ENCODE peak calls at places on chromosome 15, in five cellular contexts. V is transverse colon, O is heart right ventricle, A is MM.1S, Y is fibroblast of lung. E is an unnamed sample. For H3K27me3, the result is how much of the 10 kb centered on the place peaks cover.

GRCh38 chr15:89893027-89893426 is 767 bp downstream of the AP3S2 start:
- DNase-seq in V (no peak), O (no peak), A (no peak), Y (peak), E (no peak)

GRCh38 chr15:67164401-67164791 is 90.1 kb downstream of the AAGAB start:
- DNase-seq in V (no peak), O (no peak), A (no peak), Y (no peak), E (no peak)

GRCh38 chr15:61879219-61879618 is 181.0 kb downstream of the VPS13C start:
- DNase-seq in V (peak), O (no peak), A (no peak), Y (no peak), E (no peak)

GRCh38 chr15:73150831-73151230 is 98.6 kb downstream of the NEO1 start:
- DNase-seq in V (no peak), O (no peak), A (no peak), Y (no peak), E (no peak)

GRCh38 chr15:41487376-41487775 is 6.3 kb upstream of the ITPKA start:
- DNase-seq in V (no peak), O (no peak), A (no peak), Y (no peak), E (no peak)

GRCh38 chr15:35479423-35479822 is 66.5 kb downstream of the DPH6 start:
- DNase-seq in V (no peak), O (no peak), A (no peak), Y (no peak), E (no peak)

GRCh38 chr15:86830304-86830703 is 750.6 kb downstream of the AGBL1 start:
- DNase-seq in V (no peak), O (no peak), A (no peak), Y (no peak), E (no peak)

GRCh38 chr15:99410477-99410876 is 155.3 kb upstream of the MEF2A start:
- DNase-seq in V (no peak), O (no peak), A (no peak), Y (no peak), E (no peak)

GRCh38 chr15:67885848-67886247 is 46.0 kb upstream of the RNU6-1 start:
- DNase-seq in V (no peak), O (no peak), A (no peak), Y (no peak), E (no peak)

DNA sequence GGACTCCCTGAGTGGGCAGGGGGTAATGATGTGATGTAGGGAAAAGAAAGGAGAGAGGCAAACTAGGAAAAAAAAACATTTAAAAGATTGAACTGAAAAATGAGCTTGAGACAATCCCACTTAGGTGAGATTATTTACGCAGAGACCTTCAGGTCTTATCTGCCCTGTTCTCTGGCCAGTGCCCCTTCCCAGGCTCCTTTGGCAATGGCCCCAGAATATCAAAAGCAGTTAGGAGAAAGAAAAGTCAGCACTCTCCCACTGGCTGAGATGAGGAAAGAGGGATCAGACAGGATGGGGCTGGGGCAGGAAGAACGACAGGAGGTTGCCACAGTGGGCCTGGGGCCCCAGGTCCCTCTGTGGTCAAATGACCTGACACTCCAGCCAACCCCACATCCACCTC is 105.4 kb downstream of the MEGF11 start:
- DNase-seq in V (no peak), O (no peak), A (no peak), Y (no peak), E (no peak)
- H3K27me3 ChIP-seq in V (under half), O (under half), A (under half), Y (under half), E (under half)

GRCh38 chr15:31352911-31353811 is 26.5 kb downstream of the KLF13 start:
- DNase-seq in V (peak), O (peak), A (peak), Y (peak), E (peak)

GRCh38 chr15:31350771-31351170 is 24.1 kb downstream of the KLF13 start:
- DNase-seq in V (no peak), O (no peak), A (peak), Y (no peak), E (no peak)

GRCh38 chr15:31353931-31354330 is 27.3 kb downstream of the KLF13 start:
- DNase-seq in V (no peak), O (peak), A (no peak), Y (peak), E (no peak)

GRCh38 chr15:31349233-31350141 is 22.9 kb downstream of the KLF13 start:
- DNase-seq in V (no peak), O (no peak), A (peak), Y (no peak), E (no peak)

DNA sequence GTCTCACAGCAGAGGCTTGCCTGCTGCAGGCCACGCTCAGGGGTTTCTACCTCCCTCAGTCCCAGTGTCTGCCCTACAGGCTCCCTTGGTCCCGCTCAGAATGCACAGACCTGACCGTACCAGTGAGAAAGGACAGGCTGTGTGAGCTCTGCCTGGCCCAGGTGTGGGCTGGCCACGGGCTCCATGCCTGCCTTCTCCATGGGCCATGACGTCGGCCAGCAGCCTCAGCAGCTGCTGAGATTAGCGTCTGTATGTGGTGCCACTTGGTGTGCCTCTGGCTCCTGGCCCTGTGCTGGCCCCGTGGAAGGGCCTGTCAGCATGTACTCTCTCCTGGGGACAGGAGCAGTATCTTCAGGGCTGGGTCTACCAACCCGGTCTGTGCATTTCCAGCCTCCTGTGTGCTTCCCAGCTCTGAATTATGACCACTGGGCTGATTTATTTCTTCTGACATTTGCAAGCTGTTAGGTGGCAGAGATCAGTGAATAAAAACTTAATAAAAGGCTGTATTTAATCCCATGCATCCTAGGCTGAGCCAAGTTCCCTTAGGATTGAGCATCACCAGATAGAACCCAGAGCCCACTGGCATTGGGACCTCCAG is 25.7 kb downstream of the KLF13 start:
- DNase-seq in V (peak), O (peak), A (peak), Y (no peak), E (peak)
- H3K4me3 ChIP-seq in V (peak), O (peak), A (peak), Y (no peak), E (no peak)

GRCh38 chr15:28935316-28935715 is 49.5 kb downstream of the APBA2 start:
- DNase-seq in V (no peak), O (no peak), A (no peak), Y (no peak), E (no peak)
- TF ChIP-seq CTCF in V (no peak), O (peak), A (no peak), Y (peak), E (no peak)

DNA sequence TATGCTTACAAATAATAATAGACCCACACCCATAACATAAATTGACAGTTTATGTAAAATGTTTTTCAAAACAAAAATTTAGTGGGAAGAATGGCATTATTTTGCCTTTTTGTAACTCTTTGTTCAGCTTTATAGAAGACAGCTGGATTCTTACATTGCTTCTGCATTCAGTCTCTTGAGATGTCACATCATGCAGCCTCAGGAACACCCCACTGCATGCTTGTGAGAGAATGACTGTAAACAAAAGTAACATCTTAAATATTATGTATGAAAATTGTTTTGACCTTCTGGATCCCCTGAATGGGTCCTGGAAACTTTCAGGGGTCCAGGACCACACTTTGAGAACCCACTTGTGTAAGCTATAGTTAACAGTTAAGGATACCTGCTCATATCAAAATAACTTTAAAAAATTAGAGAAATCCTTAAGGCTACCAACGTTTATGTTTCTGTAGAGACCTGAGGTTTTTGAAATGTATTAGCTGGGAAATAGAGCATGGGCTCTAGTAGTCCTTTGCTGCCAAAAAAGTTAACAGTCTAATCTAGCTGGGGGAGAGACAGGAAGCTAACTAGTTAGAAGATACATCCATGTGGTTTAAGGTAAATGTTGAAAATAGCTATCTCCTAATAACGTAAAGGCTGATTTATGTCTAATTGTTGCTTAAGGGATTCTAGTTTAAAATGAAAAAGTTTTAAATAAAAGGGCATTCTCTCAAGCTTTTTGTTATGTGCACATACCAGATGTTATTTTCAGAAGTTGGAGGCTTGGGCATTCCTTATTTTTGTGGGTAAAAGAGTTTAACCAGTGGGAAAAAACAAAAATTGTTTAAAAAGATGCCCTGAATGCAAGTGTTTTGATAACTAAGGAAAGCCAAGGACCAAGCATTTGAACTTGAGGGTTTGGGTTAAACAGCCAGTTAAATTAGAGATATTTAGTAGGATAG is 3.8 kb downstream of the USP3 start:
- DNase-seq in V (no peak), O (no peak), A (no peak), Y (no peak), E (no peak)
- H3K27me3 ChIP-seq in V (under half), O (under half), A (under half), Y (under half), E (under half)

GRCh38 chr15:50773389-50773788 is 7.9 kb upstream of the SPPL2A start:
- DNase-seq in V (no peak), O (no peak), A (no peak), Y (no peak), E (no peak)

GRCh38 chr15:50765202-50765967 is at the start of gene SPPL2A:
- DNase-seq in V (peak), O (peak), A (peak), Y (peak), E (peak)

GRCh38 chr15:50764331-50765201 is 940 bp downstream of the SPPL2A start:
- DNase-seq in V (no peak), O (no peak), A (peak), Y (peak), E (no peak)

DNA sequence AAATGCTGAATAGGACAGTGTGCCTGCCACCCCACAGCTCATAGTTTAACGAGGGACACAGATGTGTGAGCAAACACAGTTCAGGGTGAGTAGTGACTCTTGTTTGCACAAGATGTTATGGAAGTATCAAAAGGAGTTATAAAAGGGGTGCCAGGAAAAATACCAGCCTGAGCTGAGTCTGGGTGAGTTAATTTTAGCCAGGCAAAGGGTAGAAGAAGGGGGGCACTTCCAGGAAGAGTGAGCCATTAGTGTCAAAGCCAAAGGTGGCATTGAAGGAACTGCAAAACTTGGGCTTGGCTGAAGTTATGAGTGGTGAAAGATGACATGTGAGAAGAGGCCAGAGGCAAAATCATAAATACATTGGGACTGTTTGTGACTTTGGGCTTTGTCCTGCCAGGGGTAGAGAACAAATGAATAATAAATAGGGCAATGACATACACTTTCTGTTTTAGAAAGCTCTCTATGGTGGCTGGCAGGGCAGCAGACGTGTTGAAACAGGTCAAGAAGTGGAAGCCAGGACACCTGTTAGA is 1.9 kb upstream of the SPPL2A start:
- DNase-seq in V (no peak), O (no peak), A (no peak), Y (no peak), E (no peak)
- H3K4me3 ChIP-seq in V (no peak), O (peak), A (no peak), Y (no peak), E (no peak)

DNA sequence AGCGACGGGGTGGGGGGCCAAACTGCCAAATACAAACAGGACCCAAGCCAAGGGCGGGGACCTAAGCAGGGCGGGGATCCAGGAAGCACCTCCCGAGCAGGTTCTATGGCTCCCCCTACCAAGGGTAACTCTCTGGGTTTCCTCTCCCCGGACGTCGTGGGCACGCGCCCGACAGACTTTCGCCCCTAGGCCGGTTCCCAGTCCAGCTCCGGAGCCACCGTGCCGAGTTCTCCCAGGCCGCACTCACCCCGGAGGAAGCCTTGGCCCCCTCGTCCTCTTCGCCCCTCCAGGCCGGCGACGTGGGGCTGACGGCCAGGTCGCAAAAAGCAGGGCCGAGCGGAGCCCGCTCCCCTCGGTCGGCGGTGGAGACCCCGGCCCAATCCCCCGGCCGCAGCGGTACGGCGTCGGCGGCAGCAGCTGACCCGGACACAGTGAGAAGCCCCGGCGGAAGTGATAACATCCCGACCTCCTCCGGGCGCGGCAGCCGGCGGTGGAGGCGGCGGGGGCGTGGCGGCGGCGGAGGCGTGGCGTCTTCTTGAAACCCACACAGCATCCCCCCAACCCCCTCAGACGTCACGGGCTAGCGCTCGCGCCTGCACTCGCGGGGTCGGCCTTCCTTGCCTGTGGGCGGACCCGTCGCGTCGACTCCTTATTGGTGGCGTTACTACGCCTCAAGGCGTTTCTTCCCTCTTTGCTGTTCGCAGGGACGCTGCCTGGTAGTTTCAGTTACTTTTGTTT is at the start of gene BNIP2:
- DNase-seq in V (peak), O (peak), A (peak), Y (peak), E (peak)
- TF ChIP-seq CTCF in V (no peak), O (peak), A (no peak), Y (no peak), E (no peak)

E was measured in testis.